ENCODE peak calls at places on chromosome 15, in ten cellular contexts. One of them, this sample, is unnamed.

GRCh38 chr15:52153900-52154895 is 37.0 kb downstream of the GNB5 start:
- DNase-seq in tibial nerve: no peak
- DNase-seq in testis: no peak
- DNase-seq in A549: no peak
- DNase-seq in endothelial cell: no peak
- DNase-seq in HepG2: no peak
- DNase-seq in activated CD8-positive, alpha-beta T cell treated with anti-CD3 and anti-CD28 coated beads for 36 hours: no peak
- DNase-seq in neural progenitor cell: no peak
- DNase-seq in GM12865: no peak
- DNase-seq in suprapubic skin: no peak
- DNase-seq in this sample: no peak

GRCh38 chr15:72967836-72968530 is 84.3 kb upstream of the NEO1 start:
- DNase-seq in tibial nerve: no peak
- DNase-seq in testis: no peak
- DNase-seq in A549: no peak
- DNase-seq in endothelial cell: no peak
- DNase-seq in HepG2: no peak
- DNase-seq in activated CD8-positive, alpha-beta T cell treated with anti-CD3 and anti-CD28 coated beads for 36 hours: no peak
- DNase-seq in neural progenitor cell: no peak
- DNase-seq in GM12865: no peak
- DNase-seq in suprapubic skin: no peak
- DNase-seq in this sample: no peak

GRCh38 chr15:65828566-65828965 is 36.5 kb upstream of the DENND4A start:
- DNase-seq in tibial nerve: no peak
- DNase-seq in testis: no peak
- DNase-seq in A549: no peak
- DNase-seq in endothelial cell: no peak
- DNase-seq in HepG2: no peak
- DNase-seq in activated CD8-positive, alpha-beta T cell treated with anti-CD3 and anti-CD28 coated beads for 36 hours: peak
- DNase-seq in neural progenitor cell: no peak
- DNase-seq in GM12865: no peak
- DNase-seq in suprapubic skin: no peak
- DNase-seq in this sample: no peak

GRCh38 chr15:85621096-85621495 is 173.6 kb downstream of the KLHL25 start:
- DNase-seq in tibial nerve: no peak
- DNase-seq in testis: peak
- DNase-seq in A549: no peak
- DNase-seq in endothelial cell: no peak
- DNase-seq in HepG2: no peak
- DNase-seq in activated CD8-positive, alpha-beta T cell treated with anti-CD3 and anti-CD28 coated beads for 36 hours: no peak
- DNase-seq in neural progenitor cell: no peak
- DNase-seq in GM12865: no peak
- DNase-seq in suprapubic skin: no peak
- DNase-seq in this sample: no peak

GRCh38 chr15:80152896-80153876 is at the start of gene FAH:
- DNase-seq in tibial nerve: no peak
- DNase-seq in testis: no peak
- DNase-seq in A549: no peak
- DNase-seq in endothelial cell: no peak
- DNase-seq in HepG2: peak
- DNase-seq in activated CD8-positive, alpha-beta T cell treated with anti-CD3 and anti-CD28 coated beads for 36 hours: peak
- DNase-seq in neural progenitor cell: peak
- DNase-seq in GM12865: peak
- DNase-seq in suprapubic skin: peak
- DNase-seq in this sample: no peak

GRCh38 chr15:23648920-23649515 is 1.4 kb upstream of the MAGEL2 start:
- DNase-seq in tibial nerve: no peak
- DNase-seq in testis: peak
- DNase-seq in A549: peak
- DNase-seq in endothelial cell: peak
- DNase-seq in HepG2: peak
- DNase-seq in activated CD8-positive, alpha-beta T cell treated with anti-CD3 and anti-CD28 coated beads for 36 hours: peak
- DNase-seq in neural progenitor cell: peak
- DNase-seq in GM12865: no peak
- DNase-seq in suprapubic skin: no peak
- DNase-seq in this sample: peak

GRCh38 chr15:90376789-90377188 is 11.3 kb upstream of the IQGAP1 start:
- DNase-seq in tibial nerve: no peak
- DNase-seq in testis: no peak
- DNase-seq in A549: no peak
- DNase-seq in endothelial cell: no peak
- DNase-seq in HepG2: no peak
- DNase-seq in activated CD8-positive, alpha-beta T cell treated with anti-CD3 and anti-CD28 coated beads for 36 hours: peak
- DNase-seq in neural progenitor cell: no peak
- DNase-seq in GM12865: peak
- DNase-seq in suprapubic skin: no peak
- DNase-seq in this sample: no peak

GRCh38 chr15:59105839-59106238 is 893 bp downstream of the CCNB2 start:
- DNase-seq in tibial nerve: no peak
- DNase-seq in testis: no peak
- DNase-seq in A549: peak
- DNase-seq in endothelial cell: no peak
- DNase-seq in HepG2: no peak
- DNase-seq in activated CD8-positive, alpha-beta T cell treated with anti-CD3 and anti-CD28 coated beads for 36 hours: no peak
- DNase-seq in neural progenitor cell: no peak
- DNase-seq in GM12865: peak
- DNase-seq in suprapubic skin: no peak
- DNase-seq in this sample: no peak

GRCh38 chr15:77546870-77547269 is 85.8 kb downstream of the LINGO1 start:
- DNase-seq in tibial nerve: no peak
- DNase-seq in testis: no peak
- DNase-seq in A549: no peak
- DNase-seq in endothelial cell: no peak
- DNase-seq in HepG2: no peak
- DNase-seq in activated CD8-positive, alpha-beta T cell treated with anti-CD3 and anti-CD28 coated beads for 36 hours: no peak
- DNase-seq in neural progenitor cell: no peak
- DNase-seq in GM12865: no peak
- DNase-seq in suprapubic skin: no peak
- DNase-seq in this sample: no peak

GRCh38 chr15:73605759-73606423 is 27.3 kb downstream of the NPTN start:
- DNase-seq in tibial nerve: no peak
- DNase-seq in testis: no peak
- DNase-seq in A549: no peak
- DNase-seq in endothelial cell: no peak
- DNase-seq in HepG2: no peak
- DNase-seq in activated CD8-positive, alpha-beta T cell treated with anti-CD3 and anti-CD28 coated beads for 36 hours: no peak
- DNase-seq in neural progenitor cell: no peak
- DNase-seq in GM12865: no peak
- DNase-seq in suprapubic skin: no peak
- DNase-seq in this sample: no peak

GRCh38 chr15:90037510-90037860 is 36.4 kb downstream of the ZNF710 start:
- DNase-seq in tibial nerve: no peak
- DNase-seq in testis: no peak
- DNase-seq in A549: no peak
- DNase-seq in endothelial cell: no peak
- DNase-seq in HepG2: peak
- DNase-seq in activated CD8-positive, alpha-beta T cell treated with anti-CD3 and anti-CD28 coated beads for 36 hours: no peak
- DNase-seq in neural progenitor cell: no peak
- DNase-seq in GM12865: no peak
- DNase-seq in suprapubic skin: peak
- DNase-seq in this sample: no peak

GRCh38 chr15:61138151-61138550 is 91.0 kb downstream of the RORA start:
- DNase-seq in tibial nerve: no peak
- DNase-seq in testis: no peak
- DNase-seq in A549: no peak
- DNase-seq in endothelial cell: no peak
- DNase-seq in HepG2: no peak
- DNase-seq in activated CD8-positive, alpha-beta T cell treated with anti-CD3 and anti-CD28 coated beads for 36 hours: no peak
- DNase-seq in neural progenitor cell: no peak
- DNase-seq in GM12865: no peak
- DNase-seq in suprapubic skin: no peak
- DNase-seq in this sample: no peak

GRCh38 chr15:71686221-71687050 is 123.9 kb upstream of the NR2E3 start:
- DNase-seq in tibial nerve: no peak
- DNase-seq in testis: no peak
- DNase-seq in A549: no peak
- DNase-seq in endothelial cell: no peak
- DNase-seq in HepG2: no peak
- DNase-seq in activated CD8-positive, alpha-beta T cell treated with anti-CD3 and anti-CD28 coated beads for 36 hours: no peak
- DNase-seq in neural progenitor cell: no peak
- DNase-seq in GM12865: no peak
- DNase-seq in suprapubic skin: no peak
- DNase-seq in this sample: no peak

GRCh38 chr15:76163429-76164020 is 103.7 kb downstream of the TMEM266 start:
- DNase-seq in tibial nerve: peak
- DNase-seq in testis: peak
- DNase-seq in A549: no peak
- DNase-seq in endothelial cell: no peak
- DNase-seq in HepG2: peak
- DNase-seq in activated CD8-positive, alpha-beta T cell treated with anti-CD3 and anti-CD28 coated beads for 36 hours: no peak
- DNase-seq in neural progenitor cell: no peak
- DNase-seq in GM12865: no peak
- DNase-seq in suprapubic skin: peak
- DNase-seq in this sample: no peak

GRCh38 chr15:55827204-55827603 is 84.3 kb upstream of the PRTG start:
- DNase-seq in tibial nerve: no peak
- DNase-seq in testis: no peak
- DNase-seq in A549: no peak
- DNase-seq in endothelial cell: no peak
- DNase-seq in HepG2: no peak
- DNase-seq in activated CD8-positive, alpha-beta T cell treated with anti-CD3 and anti-CD28 coated beads for 36 hours: peak
- DNase-seq in neural progenitor cell: no peak
- DNase-seq in GM12865: no peak
- DNase-seq in suprapubic skin: no peak
- DNase-seq in this sample: no peak

GRCh38 chr15:22952826-22953579 is 27.2 kb downstream of the CYFIP1 start:
- DNase-seq in tibial nerve: no peak
- DNase-seq in testis: no peak
- DNase-seq in A549: no peak
- DNase-seq in endothelial cell: no peak
- DNase-seq in HepG2: peak
- DNase-seq in activated CD8-positive, alpha-beta T cell treated with anti-CD3 and anti-CD28 coated beads for 36 hours: no peak
- DNase-seq in neural progenitor cell: peak
- DNase-seq in GM12865: no peak
- DNase-seq in suprapubic skin: no peak
- DNase-seq in this sample: no peak

GRCh38 chr15:77819841-77820728 is 187.4 kb upstream of the LINGO1 start:
- DNase-seq in tibial nerve: no peak
- DNase-seq in testis: peak
- DNase-seq in A549: peak
- DNase-seq in endothelial cell: peak
- DNase-seq in HepG2: peak
- DNase-seq in activated CD8-positive, alpha-beta T cell treated with anti-CD3 and anti-CD28 coated beads for 36 hours: no peak
- DNase-seq in neural progenitor cell: peak
- DNase-seq in GM12865: no peak
- DNase-seq in suprapubic skin: no peak
- DNase-seq in this sample: peak

GRCh38 chr15:87420017-87420416 is 836.5 kb downstream of the NTRK3 start:
- DNase-seq in tibial nerve: no peak
- DNase-seq in testis: no peak
- DNase-seq in A549: no peak
- DNase-seq in endothelial cell: no peak
- DNase-seq in HepG2: no peak
- DNase-seq in activated CD8-positive, alpha-beta T cell treated with anti-CD3 and anti-CD28 coated beads for 36 hours: no peak
- DNase-seq in neural progenitor cell: no peak
- DNase-seq in GM12865: no peak
- DNase-seq in suprapubic skin: no peak
- DNase-seq in this sample: no peak

GRCh38 chr15:78634251-78635145 is 6.5 kb downstream of the CHRNB4 start:
- DNase-seq in tibial nerve: no peak
- DNase-seq in testis: no peak
- DNase-seq in A549: no peak
- DNase-seq in endothelial cell: no peak
- DNase-seq in HepG2: no peak
- DNase-seq in activated CD8-positive, alpha-beta T cell treated with anti-CD3 and anti-CD28 coated beads for 36 hours: no peak
- DNase-seq in neural progenitor cell: no peak
- DNase-seq in GM12865: no peak
- DNase-seq in suprapubic skin: peak
- DNase-seq in this sample: no peak

GRCh38 chr15:29124581-29125381 is 144.8 kb downstream of the NSMCE3 start:
- DNase-seq in tibial nerve: no peak
- DNase-seq in testis: peak
- DNase-seq in A549: no peak
- DNase-seq in endothelial cell: no peak
- DNase-seq in HepG2: no peak
- DNase-seq in activated CD8-positive, alpha-beta T cell treated with anti-CD3 and anti-CD28 coated beads for 36 hours: no peak
- DNase-seq in neural progenitor cell: peak
- DNase-seq in GM12865: no peak
- DNase-seq in suprapubic skin: no peak
- DNase-seq in this sample: no peak
- TF ChIP-seq CTCF in tibial nerve: no peak
- TF ChIP-seq CTCF in testis: no peak
- TF ChIP-seq CTCF in A549: no peak
- TF ChIP-seq CTCF in endothelial cell: no peak
- TF ChIP-seq CTCF in HepG2: no peak
- TF ChIP-seq CTCF in activated CD8-positive, alpha-beta T cell treated with anti-CD3 and anti-CD28 coated beads for 36 hours: no peak
- TF ChIP-seq CTCF in neural progenitor cell: peak
- TF ChIP-seq CTCF in GM12865: no peak
- TF ChIP-seq CTCF in suprapubic skin: no peak
- TF ChIP-seq CTCF in this sample: no peak

GRCh38 chr15:88983861-88984429 is 70.8 kb upstream of the MFGE8 start:
- DNase-seq in tibial nerve: no peak
- DNase-seq in testis: no peak
- DNase-seq in A549: no peak
- DNase-seq in endothelial cell: no peak
- DNase-seq in HepG2: no peak
- DNase-seq in activated CD8-positive, alpha-beta T cell treated with anti-CD3 and anti-CD28 coated beads for 36 hours: no peak
- DNase-seq in neural progenitor cell: no peak
- DNase-seq in GM12865: no peak
- DNase-seq in suprapubic skin: no peak
- DNase-seq in this sample: no peak
- TF ChIP-seq CTCF in tibial nerve: no peak
- TF ChIP-seq CTCF in testis: no peak
- TF ChIP-seq CTCF in A549: no peak
- TF ChIP-seq CTCF in endothelial cell: no peak
- TF ChIP-seq CTCF in HepG2: no peak
- TF ChIP-seq CTCF in activated CD8-positive, alpha-beta T cell treated with anti-CD3 and anti-CD28 coated beads for 36 hours: no peak
- TF ChIP-seq CTCF in neural progenitor cell: no peak
- TF ChIP-seq CTCF in GM12865: no peak
- TF ChIP-seq CTCF in suprapubic skin: no peak
- TF ChIP-seq CTCF in this sample: no peak

GRCh38 chr15:56886878-56887781 is 31.3 kb upstream of the TCF12 start:
- DNase-seq in tibial nerve: peak
- DNase-seq in testis: peak
- DNase-seq in A549: peak
- DNase-seq in endothelial cell: peak
- DNase-seq in HepG2: peak
- DNase-seq in activated CD8-positive, alpha-beta T cell treated with anti-CD3 and anti-CD28 coated beads for 36 hours: peak
- DNase-seq in neural progenitor cell: peak
- DNase-seq in GM12865: peak
- DNase-seq in suprapubic skin: peak
- DNase-seq in this sample: peak
- TF ChIP-seq CTCF in tibial nerve: no peak
- TF ChIP-seq CTCF in testis: no peak
- TF ChIP-seq CTCF in A549: peak
- TF ChIP-seq CTCF in endothelial cell: no peak
- TF ChIP-seq CTCF in HepG2: peak
- TF ChIP-seq CTCF in activated CD8-positive, alpha-beta T cell treated with anti-CD3 and anti-CD28 coated beads for 36 hours: no peak
- TF ChIP-seq CTCF in neural progenitor cell: peak
- TF ChIP-seq CTCF in GM12865: no peak
- TF ChIP-seq CTCF in suprapubic skin: no peak
- TF ChIP-seq CTCF in this sample: no peak

DNA sequence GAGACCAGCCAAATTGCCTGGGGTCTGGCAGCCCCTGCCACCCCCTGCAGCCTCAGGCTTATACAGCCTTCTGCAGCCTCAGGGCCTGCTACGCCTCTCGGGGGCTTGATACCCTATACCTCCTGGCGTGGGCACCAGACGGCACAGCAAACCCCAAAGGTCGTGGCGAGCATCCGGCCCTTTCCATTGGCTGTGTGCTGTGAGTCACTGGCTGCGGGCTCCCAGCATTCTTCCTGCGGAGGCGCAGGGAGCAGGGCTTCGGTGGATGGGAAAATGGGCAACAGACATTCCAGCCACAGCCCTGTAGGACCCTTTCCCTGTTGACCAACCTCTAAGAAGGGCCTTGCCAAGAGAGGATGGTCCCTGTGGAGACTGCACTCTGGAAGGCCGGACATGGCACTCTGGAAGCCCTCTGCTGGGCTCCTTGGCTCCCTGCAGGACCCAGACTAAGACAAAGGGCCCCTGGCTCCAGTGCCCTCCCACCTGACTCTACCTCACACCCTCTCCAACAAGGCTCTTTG is 59.6 kb downstream of the ITGA11 start:
- DNase-seq in tibial nerve: no peak
- DNase-seq in testis: peak
- DNase-seq in A549: peak
- DNase-seq in endothelial cell: peak
- DNase-seq in HepG2: peak
- DNase-seq in activated CD8-positive, alpha-beta T cell treated with anti-CD3 and anti-CD28 coated beads for 36 hours: no peak
- DNase-seq in neural progenitor cell: peak
- DNase-seq in GM12865: peak
- DNase-seq in suprapubic skin: peak
- DNase-seq in this sample: peak
- TF ChIP-seq CTCF in tibial nerve: peak
- TF ChIP-seq CTCF in testis: peak
- TF ChIP-seq CTCF in A549: peak
- TF ChIP-seq CTCF in endothelial cell: peak
- TF ChIP-seq CTCF in HepG2: peak
- TF ChIP-seq CTCF in activated CD8-positive, alpha-beta T cell treated with anti-CD3 and anti-CD28 coated beads for 36 hours: no peak
- TF ChIP-seq CTCF in neural progenitor cell: peak
- TF ChIP-seq CTCF in GM12865: peak
- TF ChIP-seq CTCF in suprapubic skin: no peak
- TF ChIP-seq CTCF in this sample: peak